ENCODE peak calls at places on chromosome 9, in five cellular contexts. U is endothelial cell, E is heart left ventricle, Y is lower leg skin, O is choroid plexus epithelial cell. I is an unnamed sample.

GRCh38 chr9:98957826-98958225 is 14.1 kb downstream of the COL15A1 start:
- DNase-seq in Y (no peak), U (no peak), E (no peak), O (no peak), I (no peak)

GRCh38 chr9:121156263-121156731 is 45.4 kb downstream of the RAB14 start:
- DNase-seq in O (peak), U (no peak), E (no peak), Y (peak), I (no peak)

GRCh38 chr9:13141629-13142028 is 137.9 kb downstream of the MPDZ start:
- DNase-seq in O (peak), U (no peak), E (no peak), Y (no peak), I (no peak)

GRCh38 chr9:133589454-133590227 is 19.5 kb downstream of the FAM163B start:
- DNase-seq in Y (no peak), U (no peak), E (no peak), O (no peak), I (no peak)

GRCh38 chr9:11326231-11326630 is 713.4 kb upstream of the PTPRD start:
- DNase-seq in E (no peak), U (no peak), Y (no peak), O (no peak), I (no peak)

GRCh38 chr9:136847065-136847826 is 2.0 kb upstream of the PHPT1 start:
- DNase-seq in U (peak), Y (no peak), E (peak), O (peak), I (peak)

GRCh38 chr9:133566817-133567216 is 32.3 kb downstream of the ADAMTSL2 start:
- DNase-seq in O (no peak), Y (no peak), U (no peak), E (no peak), I (no peak)

GRCh38 chr9:86679979-86680378 is 267.3 kb downstream of the GAS1 start:
- DNase-seq in O (peak), U (no peak), Y (no peak), E (no peak), I (no peak)

GRCh38 chr9:94656190-94656589 is 16.9 kb upstream of the FBP1 start:
- DNase-seq in O (peak), Y (no peak), U (no peak), E (no peak), I (no peak)
- TF ChIP-seq CTCF in O (no peak), Y (no peak), U (no peak), E (no peak), I (no peak)

GRCh38 chr9:108850293-108850897 is 5.4 kb downstream of the ACTL7B start:
- DNase-seq in U (no peak), Y (no peak), E (no peak), O (peak), I (no peak)
- TF ChIP-seq CTCF in U (no peak), Y (no peak), E (no peak), O (peak), I (no peak)

DNA sequence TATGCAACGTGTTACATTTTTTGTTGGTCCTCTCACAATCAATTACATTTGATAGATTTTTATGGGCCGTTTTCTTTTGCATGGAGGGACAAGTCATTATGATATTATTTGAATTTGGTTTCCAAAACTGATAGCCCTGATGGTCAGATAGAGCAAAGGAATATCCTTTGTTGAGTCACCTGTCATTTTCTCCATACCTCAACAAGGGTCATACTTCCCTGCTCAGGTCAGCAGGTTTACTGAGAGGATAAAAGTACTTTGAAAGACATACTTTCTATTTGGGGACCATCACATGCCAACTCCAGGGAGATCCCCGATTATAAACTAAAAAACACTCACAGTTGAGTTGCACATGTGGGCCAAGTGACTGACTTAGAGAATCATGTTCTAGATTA is 132.9 kb downstream of the SUSD1 start:
- DNase-seq in U (no peak), O (no peak), E (no peak), Y (no peak), I (no peak)
- TF ChIP-seq CTCF in U (no peak), O (no peak), E (no peak), Y (no peak), I (no peak)

DNA sequence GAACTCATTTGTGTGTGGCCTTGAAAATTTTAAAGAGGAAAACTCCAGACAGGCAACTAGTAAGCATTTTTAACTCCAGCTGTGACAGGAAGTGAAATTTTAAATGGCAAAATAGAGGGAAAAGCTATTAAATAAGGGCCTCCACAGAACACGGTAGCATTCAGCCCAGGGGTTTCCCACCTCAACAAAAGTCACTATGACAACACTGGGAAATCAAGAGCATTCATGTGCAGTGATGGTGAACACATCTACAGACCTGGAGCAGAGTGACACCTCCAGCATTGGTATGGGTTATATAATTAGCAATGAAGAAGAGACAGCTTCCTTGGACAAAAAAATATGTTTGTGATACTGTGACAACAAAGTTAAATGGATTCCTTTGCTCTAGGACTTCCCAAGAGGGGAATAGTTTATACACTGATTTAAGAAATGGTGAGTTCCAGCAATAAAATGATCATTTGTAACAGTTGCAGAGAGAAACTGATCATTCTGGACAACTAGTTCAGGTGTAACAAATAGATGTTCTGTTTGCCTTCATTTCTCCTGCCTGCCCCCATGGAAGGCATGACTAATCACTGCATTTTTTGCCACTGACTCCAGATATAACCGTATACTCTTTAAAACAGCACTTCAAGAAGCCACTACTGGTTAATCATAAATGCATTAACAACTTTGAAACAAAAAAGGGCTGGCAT is 93.3 kb upstream of the SLC44A1 start:
- DNase-seq in U (no peak), E (no peak), Y (no peak), O (peak), I (no peak)
- TF ChIP-seq CTCF in U (no peak), E (no peak), Y (no peak), O (no peak), I (no peak)

GRCh38 chr9:77980622-77981021 is 51.0 kb downstream of the GNAQ start:
- DNase-seq in O (peak), U (no peak), E (no peak), Y (no peak), I (no peak)

GRCh38 chr9:77978086-77978781 is 53.4 kb downstream of the GNAQ start:
- DNase-seq in Y (no peak), O (no peak), U (no peak), E (no peak), I (no peak)

GRCh38 chr9:77974414-77974813 is 57.2 kb downstream of the GNAQ start:
- DNase-seq in O (no peak), E (no peak), U (no peak), Y (no peak), I (no peak)

GRCh38 chr9:77975023-77975422 is 56.6 kb downstream of the GNAQ start:
- DNase-seq in E (no peak), Y (no peak), O (no peak), U (no peak), I (no peak)

GRCh38 chr9:77977210-77977611 is 54.4 kb downstream of the GNAQ start:
- DNase-seq in O (peak), E (peak), Y (peak), U (peak), I (peak)
- TF ChIP-seq CTCF in O (peak), E (peak), Y (no peak), U (peak), I (peak)

DNA sequence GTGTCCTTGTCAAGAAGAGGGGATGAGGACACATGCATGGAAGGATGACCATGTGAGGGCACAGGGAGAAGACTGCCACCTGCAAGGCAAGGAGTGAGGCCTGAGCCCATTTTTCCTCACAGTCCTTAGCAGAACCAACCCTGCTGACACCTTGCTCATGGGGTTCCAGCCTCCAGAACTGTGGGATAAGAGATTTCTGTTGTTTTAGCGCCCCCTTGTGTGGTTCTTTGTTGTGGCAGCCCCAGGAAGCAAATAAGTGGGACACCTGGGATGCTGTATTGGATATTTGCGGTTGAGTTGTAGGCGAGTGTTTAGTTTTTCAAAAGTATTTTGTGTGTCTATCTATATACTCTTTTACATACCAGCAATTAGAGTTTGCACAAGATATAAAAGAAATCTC is 206.4 kb downstream of the NXNL2 start:
- DNase-seq in Y (no peak), O (peak), U (no peak), E (no peak), I (no peak)
- TF ChIP-seq CTCF in Y (no peak), O (peak), U (peak), E (peak), I (peak)

I was measured in glutamatergic neuron.